ENCODE peak calls at places on chromosomes 13 and 19, in ten cellular contexts. X is H9, R is GM12865, W is choroid plexus epithelial cell, F is fibroblast of the aortic adventitia, I is AG10803, O is WTC11, M is heart left ventricle, Q is gastrocnemius medialis, U is heart right ventricle. S is an unnamed sample.

GRCh38 chr13:44306401-44307192 is 67.0 kb upstream of the SERP2 start:
- DNase-seq in F (peak), R (no peak), Q (no peak), X (peak), U (peak), W (peak), M (peak), O (peak), I (peak), S (peak)

GRCh38 chr19:38654478-38655079 is 7.1 kb downstream of the ACTN4 start:
- DNase-seq in R (no peak), X (no peak), Q (no peak), U (no peak), W (no peak), F (no peak), O (no peak), M (no peak), I (no peak), S (no peak)

GRCh38 chr13:49938274-49938673 is 2.1 kb upstream of the SPRYD7 start:
- DNase-seq in R (peak), M (no peak), U (no peak), W (no peak), X (no peak), F (no peak), Q (no peak), I (no peak), O (no peak), S (no peak)

GRCh38 chr19:4149518-4150288 is 3.7 kb upstream of the CREB3L3 start:
- DNase-seq in X (no peak), I (no peak), R (no peak), F (peak), M (no peak), Q (no peak), O (no peak), W (no peak), U (no peak), S (no peak)

GRCh38 chr19:42277821-42278809 is 9.1 kb downstream of the CIC start:
- DNase-seq in M (no peak), W (no peak), O (no peak), Q (no peak), I (peak), U (peak), F (peak), R (no peak), X (peak), S (no peak)

GRCh38 chr19:45922281-45922680 is 7.7 kb upstream of the NANOS2 start:
- DNase-seq in W (no peak), I (no peak), X (peak), R (peak), F (no peak), O (peak), Q (no peak), U (no peak), M (no peak), S (no peak)

GRCh38 chr13:99196466-99197256 is 4.0 kb upstream of the UBAC2 start:
- DNase-seq in F (no peak), I (no peak), R (peak), X (no peak), W (peak), U (no peak), M (no peak), O (no peak), Q (no peak), S (peak)

GRCh38 chr13:26604784-26605183 is 47.3 kb downstream of the WASF3 start:
- DNase-seq in U (no peak), I (no peak), M (peak), X (no peak), F (no peak), W (no peak), Q (peak), R (no peak), O (no peak), S (no peak)

GRCh38 chr13:82758056-82758455 is 1124.2 kb downstream of the SLITRK1 start:
- DNase-seq in F (peak), U (no peak), W (peak), Q (no peak), R (no peak), M (no peak), X (peak), I (peak), O (peak), S (peak)

GRCh38 chr13:53098455-53098854 is 69.8 kb downstream of the OLFM4 start:
- DNase-seq in M (no peak), F (no peak), W (no peak), Q (no peak), X (no peak), U (no peak), O (no peak), R (no peak), I (no peak), S (no peak)

GRCh38 chr13:50129923-50130685 is 114.9 kb downstream of the KCNRG start:
- DNase-seq in Q (peak), W (peak), I (peak), F (peak), R (peak), U (peak), X (peak), M (peak), O (peak), S (peak)

GRCh38 chr13:96421314-96421713 is 331.4 kb downstream of the HS6ST3 start:
- DNase-seq in F (no peak), M (no peak), U (no peak), Q (no peak), W (no peak), R (no peak), I (no peak), X (no peak), O (no peak), S (no peak)

GRCh38 chr19:17125052-17125727 is 49.6 kb downstream of the MYO9B start:
- DNase-seq in Q (no peak), R (peak), O (no peak), F (peak), M (no peak), X (no peak), W (peak), I (peak), U (no peak), S (no peak)

GRCh38 chr19:39142655-39143054 is 17.1 kb downstream of the PAK4 start:
- DNase-seq in W (no peak), F (no peak), Q (no peak), X (no peak), I (no peak), U (no peak), O (no peak), R (no peak), M (no peak), S (no peak)

GRCh38 chr13:84279166-84279565 is 396.9 kb upstream of the SLITRK1 start:
- DNase-seq in I (no peak), R (no peak), M (no peak), Q (no peak), F (no peak), W (peak), O (no peak), U (no peak), X (no peak), S (no peak)

GRCh38 chr13:62176051-62176450 is 760.4 kb upstream of the PCDH20 start:
- DNase-seq in Q (no peak), R (no peak), I (no peak), M (no peak), W (peak), F (no peak), X (no peak), U (no peak), O (no peak), S (no peak)

GRCh38 chr19:48644839-48645651 is 942 bp downstream of the CA11 start:
- DNase-seq in W (peak), I (peak), X (peak), U (peak), M (peak), F (peak), O (peak), Q (peak), R (peak), S (peak)

GRCh38 chr13:105918842-105919741 is 616.4 kb downstream of the EFNB2 start:
- DNase-seq in I (peak), R (no peak), X (peak), Q (no peak), M (peak), W (peak), F (peak), O (no peak), U (no peak), S (peak)

GRCh38 chr13:22703601-22704209 is 477.1 kb upstream of the SGCG start:
- DNase-seq in R (no peak), F (no peak), W (no peak), M (no peak), U (no peak), O (no peak), X (no peak), Q (no peak), I (no peak), S (no peak)

GRCh38 chr13:45737571-45738002 is 35.5 kb downstream of the CBY2 start:
- DNase-seq in U (no peak), I (no peak), M (no peak), R (peak), X (peak), W (no peak), F (no peak), O (peak), Q (no peak), S (peak)

GRCh38 chr19:48418317-48419064 is 25.0 kb downstream of the GRIN2D start:
- DNase-seq in Q (no peak), I (peak), F (no peak), R (peak), O (no peak), U (no peak), W (no peak), X (peak), M (no peak), S (peak)

GRCh38 chr19:18814063-18814462 is 17.7 kb upstream of the UPF1 start:
- DNase-seq in W (no peak), X (no peak), Q (no peak), O (no peak), U (no peak), M (no peak), F (peak), I (peak), R (no peak), S (no peak)

DNA sequence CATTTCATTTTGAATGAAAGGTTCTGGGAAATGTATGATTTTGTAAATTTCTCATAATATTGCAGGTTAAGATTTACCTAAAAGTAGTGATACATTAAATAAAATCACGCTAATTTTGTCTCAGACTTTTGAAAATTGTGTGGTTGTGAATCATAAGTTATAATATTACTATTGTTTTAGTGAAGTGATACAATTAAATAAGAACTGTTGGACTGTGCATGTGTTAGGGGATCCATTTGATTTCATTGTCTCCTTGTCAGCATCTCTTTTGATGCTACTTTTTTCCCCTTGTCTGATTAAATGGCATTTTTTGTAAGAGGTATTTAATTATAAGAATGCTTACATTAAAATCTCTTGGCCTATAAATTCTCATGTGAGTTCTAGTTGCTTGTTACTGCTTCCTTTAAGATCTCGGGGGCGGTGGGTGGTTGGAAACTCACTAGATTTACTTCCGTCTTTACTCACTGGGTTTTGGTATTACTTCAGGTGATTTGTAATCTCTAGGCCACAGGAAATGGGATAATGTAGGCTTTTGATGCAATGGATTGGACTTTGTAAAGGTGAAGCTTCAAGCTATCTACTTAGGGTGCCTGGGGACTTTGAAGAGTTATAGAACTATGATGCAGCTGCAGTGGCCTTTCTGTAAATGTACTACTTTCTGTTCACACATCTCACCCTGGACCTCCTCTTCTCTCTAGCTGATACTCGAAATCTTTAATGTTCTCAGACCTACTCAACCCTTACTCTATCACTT is 66.5 kb downstream of the PAN3 start:
- DNase-seq in X (no peak), O (no peak), I (no peak), M (no peak), W (no peak), R (peak), Q (no peak), U (no peak), F (no peak), S (no peak)
- TF ChIP-seq CTCF in X (no peak), O (no peak), I (no peak), M (no peak), W (no peak), R (no peak), Q (no peak), U (no peak), F (no peak), S (no peak)

GRCh38 chr19:30498707-30499106 is 126.5 kb downstream of the ZNF536 start:
- DNase-seq in X (peak), Q (no peak), U (no peak), I (no peak), W (no peak), O (peak), M (no peak), R (no peak), F (no peak), S (no peak)
- TF ChIP-seq CTCF in X (peak), Q (no peak), U (no peak), I (peak), W (no peak), O (peak), M (peak), R (no peak), F (no peak), S (no peak)

GRCh38 chr19:1087813-1088418 is 7.3 kb downstream of the POLR2E start:
- DNase-seq in U (no peak), W (no peak), R (peak), X (no peak), M (no peak), I (no peak), F (no peak), O (no peak), Q (peak), S (no peak)
- TF ChIP-seq CTCF in U (no peak), W (no peak), R (no peak), X (no peak), M (no peak), I (no peak), F (no peak), O (no peak), Q (no peak), S (no peak)

GRCh38 chr13:73937420-73937819 is 196.8 kb downstream of the KLF12 start:
- DNase-seq in U (no peak), X (no peak), O (no peak), I (no peak), M (no peak), W (no peak), Q (no peak), R (no peak), F (no peak), S (no peak)

GRCh38 chr13:73933795-73934194 is 200.4 kb downstream of the KLF12 start:
- DNase-seq in X (no peak), O (no peak), R (no peak), I (no peak), F (no peak), U (no peak), W (no peak), M (no peak), Q (no peak), S (no peak)

GRCh38 chr13:73934771-73935170 is 199.4 kb downstream of the KLF12 start:
- DNase-seq in M (no peak), O (no peak), R (no peak), F (no peak), Q (no peak), I (no peak), W (no peak), U (no peak), X (no peak), S (no peak)

GRCh38 chr13:73934215-73934623 is 200.0 kb downstream of the KLF12 start:
- DNase-seq in W (no peak), F (no peak), R (no peak), I (no peak), M (no peak), U (no peak), X (no peak), O (no peak), Q (no peak), S (no peak)

DNA sequence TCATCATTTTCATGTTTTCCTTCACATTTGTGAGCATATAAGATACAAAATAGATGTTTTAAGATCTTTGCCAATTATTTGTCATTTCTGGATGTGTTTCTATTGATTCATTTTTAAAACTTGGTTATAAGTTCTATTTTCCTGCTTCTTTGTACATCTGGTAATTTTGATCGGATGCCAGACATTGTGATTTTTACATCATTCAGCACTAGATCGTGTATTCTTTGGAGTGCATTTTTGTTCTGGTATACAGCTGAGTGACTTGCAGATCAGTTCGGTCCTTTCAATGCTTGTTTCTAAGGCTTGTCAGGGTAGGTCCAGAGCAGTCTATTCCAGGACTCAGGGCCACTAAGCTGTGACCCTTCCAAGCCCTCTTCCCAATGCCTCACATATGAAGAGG is 198.2 kb downstream of the KLF12 start:
- DNase-seq in X (no peak), M (no peak), W (no peak), I (peak), U (no peak), O (no peak), R (no peak), Q (no peak), F (peak), S (no peak)
- TF ChIP-seq CTCF in X (no peak), M (no peak), W (no peak), I (no peak), U (no peak), O (no peak), R (no peak), Q (no peak), F (no peak), S (no peak)

S was measured in MCF 10A.